ENCODE peak calls at places on chromosomes 5 and 9, in eight cellular contexts. H, D, E, A, G, X, C and U are unnamed samples.

GRCh38 chr5:172731286-172732073 is 39.5 kb downstream of the DUSP1 start:
- DNase-seq in H (no peak), D (no peak), E (peak), A (no peak), G (peak), X (no peak), C (no peak), U (no peak)

GRCh38 chr9:75069171-75069570 is 18.8 kb downstream of the NMRK1 start:
- DNase-seq in H (no peak), D (no peak), E (no peak), A (no peak), G (no peak), X (no peak), C (no peak), U (no peak)

GRCh38 chr9:133739408-133740280 is 1.5 kb upstream of the SARDH start:
- DNase-seq in H (no peak), D (no peak), E (no peak), A (no peak), G (no peak), X (peak), C (no peak), U (no peak)

GRCh38 chr5:64292611-64293215 is 127.1 kb downstream of the RNF180 start:
- DNase-seq in H (no peak), D (no peak), E (no peak), A (no peak), G (no peak), X (no peak), C (no peak), U (no peak)

GRCh38 chr5:150764530-150764929 is 5.7 kb upstream of the DCTN4 start:
- DNase-seq in H (no peak), D (no peak), E (no peak), A (peak), G (no peak), X (no peak), C (no peak), U (peak)

GRCh38 chr5:1809416-1810035 is 8.3 kb downstream of the NDUFS6 start:
- DNase-seq in H (no peak), D (no peak), E (no peak), A (no peak), G (no peak), X (peak), C (no peak), U (no peak)

GRCh38 chr9:110370316-110370715 is 32.7 kb upstream of the TXNDC8 start:
- DNase-seq in H (no peak), D (no peak), E (peak), A (no peak), G (no peak), X (no peak), C (no peak), U (peak)

GRCh38 chr9:127360829-127361228 is 36.1 kb upstream of the SLC2A8 start:
- DNase-seq in H (no peak), D (no peak), E (no peak), A (peak), G (no peak), X (no peak), C (peak), U (no peak)

GRCh38 chr5:179152144-179152895 is 92.1 kb downstream of the ZNF354C start:
- DNase-seq in H (no peak), D (no peak), E (no peak), A (no peak), G (no peak), X (peak), C (no peak), U (no peak)

GRCh38 chr5:149550267-149550582 is 1.0 kb downstream of the CSNK1A1 start:
- DNase-seq in H (no peak), D (no peak), E (no peak), A (peak), G (peak), X (no peak), C (no peak), U (peak)

GRCh38 chr5:35223777-35224395 is 6.4 kb downstream of the PRLR start:
- DNase-seq in H (no peak), D (no peak), E (no peak), A (no peak), G (no peak), X (no peak), C (no peak), U (no peak)

GRCh38 chr5:114952876-114953275 is 216.8 kb downstream of the TRIM36 start:
- DNase-seq in H (no peak), D (no peak), E (no peak), A (no peak), G (no peak), X (no peak), C (no peak), U (peak)

GRCh38 chr5:73382412-73382795 is 66.2 kb downstream of the FOXD1 start:
- DNase-seq in H (no peak), D (no peak), E (no peak), A (no peak), G (no peak), X (no peak), C (no peak), U (no peak)

GRCh38 chr9:29740518-29740917 is 2167.2 kb upstream of the C9orf72 start:
- DNase-seq in H (no peak), D (no peak), E (no peak), A (no peak), G (no peak), X (no peak), C (no peak), U (peak)

GRCh38 chr9:93675336-93676150 is 99.2 kb downstream of the PHF2 start:
- DNase-seq in H (peak), D (no peak), E (no peak), A (no peak), G (no peak), X (peak), C (no peak), U (no peak)

GRCh38 chr9:98045234-98046160 is 11.0 kb upstream of the NANS start:
- DNase-seq in H (no peak), D (no peak), E (no peak), A (peak), G (peak), X (no peak), C (no peak), U (peak)

GRCh38 chr9:96176901-96177718 is 124.9 kb downstream of the HSD17B3 start:
- DNase-seq in H (peak), D (no peak), E (no peak), A (no peak), G (no peak), X (no peak), C (no peak), U (no peak)

GRCh38 chr9:91162784-91163440 is 198.8 kb downstream of the AUH start:
- DNase-seq in H (peak), D (no peak), E (no peak), A (peak), G (no peak), X (peak), C (no peak), U (peak)

GRCh38 chr5:14557840-14558239 is 23.8 kb upstream of the OTULINL start:
- DNase-seq in H (no peak), D (no peak), E (no peak), A (no peak), G (no peak), X (no peak), C (no peak), U (peak)

GRCh38 chr5:158175664-158176507 is 316.9 kb upstream of the CLINT1 start:
- DNase-seq in H (no peak), D (no peak), E (no peak), A (no peak), G (no peak), X (no peak), C (peak), U (no peak)

GRCh38 chr9:91427873-91428272 is 4.2 kb upstream of the NFIL3 start:
- DNase-seq in H (no peak), D (no peak), E (peak), A (no peak), G (no peak), X (no peak), C (no peak), U (no peak)

GRCh38 chr9:87063246-87063645 is 115.9 kb upstream of the GAS1 start:
- DNase-seq in H (no peak), D (no peak), E (no peak), A (no peak), G (no peak), X (no peak), C (no peak), U (no peak)

GRCh38 chr5:157596449-157596848 is 20.9 kb upstream of the ADAM19 start:
- DNase-seq in H (no peak), D (no peak), E (no peak), A (no peak), G (no peak), X (no peak), C (no peak), U (no peak)

GRCh38 chr5:126658526-126658925 is 57.8 kb downstream of the PHAX start:
- DNase-seq in H (no peak), D (no peak), E (no peak), A (no peak), G (no peak), X (no peak), C (no peak), U (no peak)

GRCh38 chr9:94692601-94693000 is 33.9 kb upstream of the AOPEP start:
- DNase-seq in H (no peak), D (no peak), E (peak), A (no peak), G (peak), X (no peak), C (no peak), U (no peak)

GRCh38 chr5:38078161-38078560 is 180.2 kb upstream of the EGFLAM start:
- DNase-seq in H (no peak), D (no peak), E (no peak), A (no peak), G (no peak), X (no peak), C (no peak), U (no peak)

GRCh38 chr5:172188033-172188892 is at the start of gene STK10:
- DNase-seq in H (peak), D (peak), E (peak), A (peak), G (peak), X (peak), C (peak), U (peak)

GRCh38 chr5:40410231-40410861 is 269.4 kb upstream of the PTGER4 start:
- DNase-seq in H (no peak), D (no peak), E (peak), A (peak), G (no peak), X (no peak), C (no peak), U (peak)

GRCh38 chr9:102106446-102106845 is 368.0 kb upstream of the GRIN3A start:
- DNase-seq in H (no peak), D (no peak), E (no peak), A (no peak), G (no peak), X (no peak), C (no peak), U (peak)

GRCh38 chr5:80569086-80569960 is 757 bp downstream of the ANKRD34B start:
- DNase-seq in H (no peak), D (no peak), E (no peak), A (no peak), G (no peak), X (no peak), C (no peak), U (no peak)

GRCh38 chr5:76326559-76327351 is 76.3 kb upstream of the IQGAP2 start:
- DNase-seq in H (no peak), D (no peak), E (no peak), A (no peak), G (no peak), X (no peak), C (no peak), U (no peak)

GRCh38 chr5:18744441-18744840 is 1110.2 kb downstream of the TAF11L14 start:
- DNase-seq in H (no peak), D (no peak), E (no peak), A (no peak), G (no peak), X (no peak), C (no peak), U (peak)

GRCh38 chr9:135228345-135228982 is 141.0 kb downstream of the OLFM1 start:
- DNase-seq in H (no peak), D (no peak), E (no peak), A (no peak), G (no peak), X (peak), C (no peak), U (no peak)

GRCh38 chr5:112240011-112240410 is 179.1 kb downstream of the EPB41L4A start:
- DNase-seq in H (no peak), D (no peak), E (peak), A (no peak), G (no peak), X (no peak), C (peak), U (peak)

GRCh38 chr9:21943464-21943863 is 50.7 kb downstream of the CDKN2A start:
- DNase-seq in H (no peak), D (no peak), E (no peak), A (no peak), G (no peak), X (no peak), C (no peak), U (no peak)